ENCODE peak calls at places on chromosomes 16 and 17, in ten cellular contexts. M is breast epithelium; L is mammary epithelial cell; U is neuronal stem cell; Q is CD8-positive, alpha-beta memory T cell; C is small intestine; T is Karpas-422; S is H9; B is ascending aorta; W is heart left ventricle. K is an unnamed sample.

GRCh38 chr16:88685156-88686061 is 898 bp downstream of the SNAI3 start:
- DNase-seq in W (no peak), B (no peak), Q (no peak), L (peak; percentile 25), U (no peak), M (no peak), T (peak; percentile 79), S (no peak), C (no peak), K (no peak)

GRCh38 chr16:85275533-85276249 is 163.4 kb upstream of the CIBAR2 start:
- DNase-seq in T (peak; percentile 88), S (peak; percentile 79), M (peak; percentile 79), W (peak; percentile 60), B (no peak), Q (peak; percentile 40), U (peak; percentile 73), C (peak; percentile 58), L (peak; percentile 32), K (peak; percentile 21)

GRCh38 chr16:57739756-57740422 is 4.3 kb downstream of the KATNB1 start:
- DNase-seq in M (no peak), Q (no peak), L (peak; percentile 47), S (no peak), B (no peak), U (no peak), W (no peak), T (no peak), C (no peak), K (no peak)

GRCh38 chr16:3170440-3171180 is 17.4 kb upstream of the OR1F1 start:
- DNase-seq in B (no peak), C (no peak), T (no peak), Q (no peak), U (no peak), W (no peak), M (no peak), S (peak; percentile 60), L (no peak), K (no peak)

GRCh38 chr17:48951572-48951971 is 6.9 kb upstream of the SNF8 start:
- DNase-seq in U (no peak), S (no peak), L (no peak), M (no peak), T (no peak), B (no peak), C (no peak), Q (no peak), W (no peak), K (no peak)

GRCh38 chr17:10169274-10169673 is 29.1 kb downstream of the GAS7 start:
- DNase-seq in L (no peak), T (no peak), B (no peak), Q (no peak), W (no peak), S (no peak), M (no peak), U (no peak), C (no peak), K (no peak)

GRCh38 chr17:30278032-30278431 is 13.7 kb downstream of the BLMH start:
- DNase-seq in Q (no peak), S (no peak), W (no peak), U (peak; percentile 18), M (no peak), T (peak; percentile 55), C (peak; percentile 13), L (no peak), B (no peak), K (no peak)

GRCh38 chr17:82961366-82962162 is 117.8 kb upstream of the METRNL start:
- DNase-seq in U (no peak), T (no peak), S (peak; percentile 26), W (no peak), Q (no peak), L (no peak), C (no peak), B (no peak), M (peak; percentile 48), K (no peak)

GRCh38 chr17:57747221-57748017 is 2.3 kb upstream of the CCDC182 start:
- DNase-seq in W (no peak), L (peak; percentile 40), B (no peak), T (peak; percentile 90), U (no peak), S (no peak), M (no peak), Q (peak; percentile 8), C (peak; percentile 67), K (peak; percentile 4)

DNA sequence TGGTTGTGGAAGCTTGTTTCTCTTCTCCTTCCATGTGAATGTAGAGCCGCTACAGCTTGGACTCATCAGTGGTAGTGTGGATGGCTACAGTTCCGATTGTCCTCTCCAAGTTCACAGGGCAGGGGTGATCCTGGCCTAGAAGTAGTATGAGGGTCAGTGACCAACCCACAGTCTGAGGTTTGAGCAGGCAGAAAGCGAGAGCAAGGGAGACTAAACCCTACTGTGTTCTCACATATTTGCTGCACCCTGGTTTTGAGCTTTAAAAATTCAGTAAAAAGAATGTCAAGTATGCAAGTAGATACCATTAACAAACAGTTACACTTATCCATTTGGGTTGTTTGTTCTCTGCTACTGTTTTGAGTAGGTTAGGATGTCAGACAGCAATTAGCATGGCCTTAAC is 148.9 kb downstream of the MRTFB start:
- DNase-seq in B (no peak), Q (no peak), T (no peak), W (no peak), L (no peak), U (no peak), M (no peak), S (no peak), C (no peak), K (no peak)
- H3K27ac ChIP-seq in B (no peak overlapping the region), Q (no peak overlapping the region), T (no peak overlapping the region), W (no peak overlapping the region), L (no peak overlapping the region), U (no peak overlapping the region), M (no peak overlapping the region), S (no peak overlapping the region), C (no peak overlapping the region), K (no peak overlapping the region)

GRCh38 chr17:35708951-35709350 is 22.5 kb upstream of the RASL10B start:
- DNase-seq in T (peak; percentile 43), B (no peak), S (no peak), Q (no peak), C (peak; percentile 47), M (no peak), U (no peak), W (no peak), L (no peak), K (no peak)
- H3K4me1 ChIP-seq in T (peaks cover 13% of the 10 kb centered on the region), B (peaks cover 2% of the 10 kb centered on the region), S (no peaks in the 10 kb centered on the region), Q (peaks cover 26% of the 10 kb centered on the region), C (peaks cover 2% of the 10 kb centered on the region), M (no peaks in the 10 kb centered on the region), U (peaks cover 7% of the 10 kb centered on the region), W (peaks cover 56% of the 10 kb centered on the region), L (no peaks in the 10 kb centered on the region), K (peaks cover 7% of the 10 kb centered on the region)

GRCh38 chr17:77304746-77305473 is 164.1 kb downstream of the SEC14L1 start:
- DNase-seq in M (no peak), C (peak; percentile 73), W (no peak), L (no peak), U (no peak), Q (no peak), S (no peak), B (no peak), T (no peak), K (no peak)
- H3K27ac ChIP-seq in M (no peak overlapping the region), C (no peak overlapping the region), W (no peak overlapping the region), L (no peak overlapping the region), U (no peak overlapping the region), Q (no peak overlapping the region), S (no peak overlapping the region), B (no peak overlapping the region), T (no peak overlapping the region), K (no peak overlapping the region)

DNA sequence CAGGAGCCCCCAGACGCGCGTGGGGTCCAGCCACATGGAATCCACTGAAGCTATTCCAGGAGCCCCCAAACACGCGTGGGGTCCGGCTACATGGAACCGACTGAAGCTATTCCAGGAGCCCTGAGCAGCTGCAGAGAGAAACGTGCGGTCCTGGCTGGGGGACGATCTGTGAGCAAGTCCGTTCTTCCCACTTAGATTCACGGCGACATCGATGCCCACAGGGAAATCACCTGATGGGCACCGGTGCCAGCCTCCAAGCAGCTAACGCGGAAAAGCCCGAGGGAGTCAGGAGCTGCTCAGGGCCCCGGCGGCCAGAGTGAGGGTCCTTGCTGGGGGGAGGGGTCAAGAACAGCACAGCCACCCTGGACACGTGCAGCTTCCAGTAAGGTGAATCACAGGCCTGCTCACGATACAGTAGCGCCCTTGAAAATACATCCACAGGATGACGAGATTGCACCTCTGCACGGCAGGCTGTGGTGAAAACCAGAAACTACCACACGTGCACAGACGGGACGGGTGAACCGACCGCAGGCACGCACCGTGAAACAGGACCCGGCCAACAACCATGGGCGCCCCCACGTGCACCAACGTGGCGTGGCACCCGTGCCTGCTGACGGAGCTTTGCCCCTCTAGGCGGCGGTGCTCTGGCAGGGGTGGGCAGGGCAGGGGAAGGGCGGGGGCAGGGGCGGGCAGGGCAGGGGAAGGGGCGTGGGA is 77.7 kb upstream of the GNG13 start:
- DNase-seq in U (no peak), W (peak; percentile 22), L (no peak), T (peak; percentile 80), M (no peak), C (no peak), B (no peak), Q (no peak), S (peak; percentile 59), K (no peak)
- H3K4me1 ChIP-seq in U (no peaks in the 10 kb centered on the region), W (no peaks in the 10 kb centered on the region), L (no peaks in the 10 kb centered on the region), T (no peaks in the 10 kb centered on the region), M (no peaks in the 10 kb centered on the region), C (no peaks in the 10 kb centered on the region), B (no peaks in the 10 kb centered on the region), Q (no peaks in the 10 kb centered on the region), S (no peaks in the 10 kb centered on the region), K (no peaks in the 10 kb centered on the region)

K was measured in effector memory CD4-positive, alpha-beta T cell.